ENCODE peak calls at places on chromosomes 3 and 15, in six cellular contexts. Q is suprapubic skin, C is heart right ventricle, W is hepatocyte, J is A673, X is brain microvascular endothelial cell. R is an unnamed sample.

GRCh38 chr15:43370310-43370974 is 401 bp downstream of the ZSCAN29 start:
- DNase-seq in Q (no peak), C (peak; percentile 20), W (peak; percentile 54), J (peak; percentile 30), X (peak; percentile 7), R (no peak)

GRCh38 chr3:170523248-170523647 is 62.6 kb downstream of the SLC7A14 start:
- DNase-seq in Q (no peak), C (no peak), W (no peak), J (no peak), X (no peak), R (no peak)

GRCh38 chr3:71893702-71894479 is 108.9 kb upstream of the PROK2 start:
- DNase-seq in Q (no peak), C (no peak), W (no peak), J (no peak), X (no peak), R (no peak)

GRCh38 chr15:40098489-40099261 is 10.0 kb downstream of the BMF start:
- DNase-seq in Q (no peak), C (peak; percentile 53), W (peak; percentile 97), J (peak; percentile 71), X (peak; percentile 96), R (no peak)

GRCh38 chr3:123884258-123884831 is at the start of gene MYLK:
- DNase-seq in Q (peak; percentile 85), C (peak; percentile 69), W (peak; percentile 83), J (peak; percentile 78), X (peak; percentile 82), R (peak; percentile 17)

GRCh38 chr15:52005748-52006701 is 13.0 kb upstream of the MAPK6 start:
- DNase-seq in Q (no peak), C (no peak), W (no peak), J (no peak), X (peak; percentile 79), R (no peak)

GRCh38 chr3:11549580-11550140 is 94.1 kb downstream of the VGLL4 start:
- DNase-seq in Q (no peak), C (no peak), W (no peak), J (no peak), X (no peak), R (no peak)

GRCh38 chr3:9473496-9473895 is 76.1 kb downstream of the SETD5 start:
- DNase-seq in Q (no peak), C (no peak), W (no peak), J (no peak), X (no peak), R (no peak)

GRCh38 chr3:160061525-160061924 is 72.9 kb downstream of the IL12A start:
- DNase-seq in Q (no peak), C (no peak), W (no peak), J (no peak), X (no peak), R (no peak)

GRCh38 chr15:42131826-42132806 is 24.3 kb downstream of the PLA2G4F start:
- DNase-seq in Q (peak; percentile 48), C (no peak), W (peak; percentile 22), J (peak; percentile 71), X (no peak), R (no peak)

GRCh38 chr3:105899528-105899927 is 30.7 kb upstream of the CBLB start:
- DNase-seq in Q (no peak), C (no peak), W (no peak), J (peak; percentile 29), X (no peak), R (no peak)

GRCh38 chr15:33860749-33861148 is 107.5 kb upstream of the CHRM5 start:
- DNase-seq in Q (no peak), C (no peak), W (no peak), J (no peak), X (peak; percentile 50), R (no peak)

GRCh38 chr3:50184242-50184978 is 7.0 kb upstream of the GNAT1 start:
- DNase-seq in Q (no peak), C (no peak), W (no peak), J (no peak), X (no peak), R (no peak)

GRCh38 chr3:132222868-132223538 is 94.2 kb upstream of the ACP3 start:
- DNase-seq in Q (no peak), C (no peak), W (peak; percentile 21), J (peak; percentile 72), X (no peak), R (no peak)

GRCh38 chr3:5428607-5429516 is 241.4 kb downstream of the EDEM1 start:
- DNase-seq in Q (no peak), C (no peak), W (peak; percentile 23), J (peak; percentile 19), X (no peak), R (no peak)

GRCh38 chr15:29674661-29675533 is 147.4 kb downstream of the TJP1 start:
- DNase-seq in Q (no peak), C (peak; percentile 58), W (peak; percentile 92), J (peak; percentile 57), X (no peak), R (no peak)

GRCh38 chr15:63870043-63870394 is 36.3 kb upstream of the HERC1 start:
- DNase-seq in Q (no peak), C (no peak), W (no peak), J (peak; percentile 11), X (no peak), R (no peak)

GRCh38 chr3:134291300-134292254 is 40.9 kb upstream of the RYK start:
- DNase-seq in Q (peak; percentile 90), C (peak; percentile 68), W (peak; percentile 74), J (peak; percentile 47), X (peak; percentile 43), R (no peak)

GRCh38 chr15:47813985-47814384 is 96.7 kb downstream of the SEMA6D start:
- DNase-seq in Q (no peak), C (no peak), W (no peak), J (no peak), X (no peak), R (no peak)

GRCh38 chr3:30683769-30684168 is 77.4 kb downstream of the TGFBR2 start:
- DNase-seq in Q (no peak), C (no peak), W (no peak), J (no peak), X (no peak), R (no peak)

GRCh38 chr3:64187065-64187959 is 38.0 kb downstream of the PRICKLE2 start:
- DNase-seq in Q (no peak), C (peak; percentile 54), W (peak; percentile 87), J (peak; percentile 40), X (peak; percentile 98), R (peak; percentile 84)

GRCh38 chr3:40186508-40186907 is 123.0 kb upstream of the EIF1B start:
- DNase-seq in Q (no peak), C (no peak), W (no peak), J (no peak), X (no peak), R (no peak)

GRCh38 chr3:12891391-12891984 is 50.1 kb upstream of the RPL32 start:
- DNase-seq in Q (no peak), C (no peak), W (no peak), J (no peak), X (no peak), R (no peak)
- TF ChIP-seq CTCF in Q (no peak), C (no peak), W (no peak), J (no peak), X (no peak), R (no peak)

GRCh38 chr3:99981138-99981537 is 133.2 kb downstream of the FILIP1L start:
- DNase-seq in Q (no peak), C (no peak), W (no peak), J (no peak), X (no peak), R (no peak)

GRCh38 chr3:99984139-99984538 is 130.2 kb downstream of the FILIP1L start:
- DNase-seq in Q (no peak), C (no peak), W (no peak), J (no peak), X (no peak), R (no peak)

GRCh38 chr3:99976584-99976983 is 137.7 kb downstream of the FILIP1L start:
- DNase-seq in Q (no peak), C (no peak), W (no peak), J (no peak), X (no peak), R (no peak)

GRCh38 chr3:99978221-99978620 is 136.1 kb downstream of the FILIP1L start:
- DNase-seq in Q (no peak), C (no peak), W (no peak), J (no peak), X (no peak), R (no peak)

GRCh38 chr3:99980606-99981005 is 133.7 kb downstream of the FILIP1L start:
- DNase-seq in Q (no peak), C (no peak), W (no peak), J (no peak), X (no peak), R (no peak)
- H3K27ac ChIP-seq in Q (no peak overlapping the region), C (no peak overlapping the region), W (no peak overlapping the region), J (no peak overlapping the region), X (no peak overlapping the region), R (no peak overlapping the region)

DNA sequence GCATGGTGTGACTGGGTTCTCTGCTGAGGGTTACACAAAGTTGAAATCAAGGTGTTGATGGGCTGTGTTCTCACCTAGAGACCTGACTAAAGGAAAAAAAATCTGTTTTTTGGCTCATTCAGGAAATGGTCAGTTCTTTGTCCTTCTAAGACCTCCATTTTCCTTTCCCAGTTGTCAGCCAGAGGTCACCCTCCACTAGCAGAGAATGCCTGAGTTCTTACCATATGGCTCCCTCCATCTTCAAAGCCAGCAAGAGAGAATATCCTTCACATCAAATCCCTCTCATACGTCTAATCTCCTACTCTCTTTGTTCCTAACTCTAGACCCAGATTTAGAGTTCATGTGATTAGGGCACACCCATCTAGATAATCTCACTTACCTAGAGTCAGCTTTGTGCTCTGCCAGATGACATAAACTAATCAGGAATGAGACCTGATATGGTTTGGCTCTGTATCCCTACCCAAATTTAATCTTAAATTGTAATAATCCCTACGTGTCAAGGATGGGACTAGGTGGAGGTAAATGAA is 19.4 kb downstream of the ANKRD28 start:
- DNase-seq in Q (no peak), C (no peak), W (no peak), J (no peak), X (no peak), R (no peak)
- TF ChIP-seq CTCF in Q (no peak), C (no peak), W (no peak), J (no peak), X (no peak), R (no peak)

GRCh38 chr15:80662129-80662528 is 33.0 kb upstream of the ABHD17C start:
- DNase-seq in Q (no peak), C (no peak), W (no peak), J (no peak), X (no peak), R (no peak)

GRCh38 chr15:80665151-80665550 is 30.0 kb upstream of the ABHD17C start:
- DNase-seq in Q (no peak), C (no peak), W (no peak), J (no peak), X (no peak), R (no peak)

GRCh38 chr15:80662756-80663553 is 32.2 kb upstream of the ABHD17C start:
- DNase-seq in Q (no peak), C (no peak), W (no peak), J (no peak), X (no peak), R (peak; percentile 85)

GRCh38 chr15:80659375-80659774 is 35.7 kb upstream of the ABHD17C start:
- DNase-seq in Q (no peak), C (no peak), W (no peak), J (no peak), X (no peak), R (no peak)

DNA sequence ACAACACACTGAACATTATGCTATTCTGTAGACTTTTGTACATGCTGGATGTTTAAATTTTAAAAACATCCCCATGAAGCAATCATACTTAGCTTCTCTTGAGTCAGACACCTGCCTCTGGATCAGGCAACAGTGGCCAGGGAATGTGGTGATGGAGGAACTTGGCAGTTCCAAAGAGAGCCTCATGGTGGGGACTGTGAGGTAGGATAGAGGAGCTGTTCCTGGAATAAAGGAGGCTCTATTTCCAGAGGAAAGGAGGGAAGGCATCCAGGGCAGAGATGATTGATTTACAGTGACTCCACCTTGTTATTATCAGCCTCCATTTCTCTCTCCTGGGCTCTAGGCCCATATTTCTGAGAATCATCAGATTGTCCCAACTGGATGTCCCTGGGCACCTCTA is 35.0 kb upstream of the ABHD17C start:
- DNase-seq in Q (no peak), C (no peak), W (peak; percentile 74), J (peak; percentile 3), X (peak; percentile 31), R (peak; percentile 40)
- H3K27ac ChIP-seq in Q (no peak overlapping the region), C (no peak overlapping the region), W (no peak overlapping the region), J (no peak overlapping the region), X (no peak overlapping the region), R (no peak overlapping the region)

R was measured in keratinocyte.